ENCODE peak calls at places on chromosomes 4 and X, in ten cellular contexts. J is CD4-positive, alpha-beta T cell; Y is fibroblast of pulmonary artery; O is AG04450; S is cardiac fibroblast; Z is body of pancreas; D is CD8-positive, alpha-beta T cell; I is tibial artery; H is BJ; G is cardiac muscle cell. W is an unnamed sample.

GRCh38 chr4:77433102-77433733 is 172.4 kb upstream of the CXCL13 start:
- DNase-seq in J (no peak), Y (peak), O (no peak), S (peak), Z (no peak), D (no peak), I (no peak), H (no peak), G (peak), W (no peak)

GRCh38 chr4:78923459-78924312 is 15.6 kb downstream of the PAQR3 start:
- DNase-seq in J (no peak), Y (peak), O (no peak), S (no peak), Z (no peak), D (no peak), I (no peak), H (no peak), G (no peak), W (no peak)

GRCh38 chr4:26140150-26140898 is 180.5 kb upstream of the RBPJ start:
- DNase-seq in J (no peak), Y (peak), O (no peak), S (no peak), Z (no peak), D (no peak), I (no peak), H (peak), G (no peak), W (no peak)

GRCh38 chr4:55249476-55249875 is 96.6 kb upstream of the SRD5A3 start:
- DNase-seq in J (no peak), Y (no peak), O (no peak), S (no peak), Z (no peak), D (no peak), I (no peak), H (no peak), G (no peak), W (no peak)

GRCh38 chrX:149939271-149940014 is 1.2 kb upstream of the EOLA2 start:
- DNase-seq in J (peak), Y (peak), O (peak), S (peak), Z (peak), D (peak), I (peak), H (peak), G (peak), W (peak)

GRCh38 chrX:41350976-41351569 is 17.1 kb downstream of the DDX3X start:
- DNase-seq in J (no peak), Y (peak), O (no peak), S (no peak), Z (no peak), D (no peak), I (no peak), H (no peak), G (peak), W (no peak)

GRCh38 chr4:158051401-158052235 is 121.2 kb downstream of the GASK1B start:
- DNase-seq in J (no peak), Y (peak), O (peak), S (peak), Z (no peak), D (no peak), I (peak), H (peak), G (no peak), W (no peak)

GRCh38 chr4:36128689-36129088 is 115.6 kb downstream of the ARAP2 start:
- DNase-seq in J (no peak), Y (peak), O (no peak), S (peak), Z (no peak), D (no peak), I (no peak), H (no peak), G (no peak), W (no peak)

GRCh38 chrX:134868766-134869495 is 121.9 kb upstream of the SMIM10 start:
- DNase-seq in J (no peak), Y (peak), O (peak), S (peak), Z (no peak), D (no peak), I (no peak), H (peak), G (no peak), W (no peak)

GRCh38 chrX:77446029-77446585 is 1.1 kb upstream of the FGF16 start:
- DNase-seq in J (no peak), Y (no peak), O (no peak), S (no peak), Z (peak), D (no peak), I (no peak), H (no peak), G (no peak), W (no peak)

GRCh38 chrX:45731448-45731847 is 530.8 kb upstream of the DIPK2B start:
- DNase-seq in J (no peak), Y (no peak), O (no peak), S (no peak), Z (no peak), D (no peak), I (no peak), H (no peak), G (no peak), W (no peak)

GRCh38 chr4:876780-877179 is 50.9 kb upstream of the CPLX1 start:
- DNase-seq in J (no peak), Y (no peak), O (no peak), S (no peak), Z (no peak), D (no peak), I (no peak), H (no peak), G (no peak), W (no peak)

GRCh38 chr4:139841464-139842195 is 176.0 kb downstream of the MGST2 start:
- DNase-seq in J (no peak), Y (no peak), O (no peak), S (no peak), Z (peak), D (no peak), I (no peak), H (no peak), G (peak), W (no peak)

GRCh38 chr4:145805490-145805889 is 125.5 kb downstream of the C4orf51 start:
- DNase-seq in J (no peak), Y (peak), O (no peak), S (peak), Z (no peak), D (no peak), I (no peak), H (no peak), G (peak), W (no peak)

GRCh38 chr4:23368081-23368697 is 521.7 kb downstream of the PPARGC1A start:
- DNase-seq in J (no peak), Y (no peak), O (no peak), S (peak), Z (no peak), D (no peak), I (no peak), H (no peak), G (peak), W (peak)

GRCh38 chr4:37793562-37793961 is 32.9 kb upstream of the PGM2 start:
- DNase-seq in J (peak), Y (peak), O (no peak), S (peak), Z (no peak), D (no peak), I (no peak), H (no peak), G (peak), W (peak)

GRCh38 chr4:20394471-20394870 is 142.8 kb downstream of the SLIT2 start:
- DNase-seq in J (no peak), Y (no peak), O (no peak), S (no peak), Z (no peak), D (no peak), I (no peak), H (no peak), G (no peak), W (no peak)

GRCh38 chrX:135425026-135425425 is 3.3 kb downstream of the SMIM10L2A start:
- DNase-seq in J (no peak), Y (no peak), O (no peak), S (no peak), Z (no peak), D (no peak), I (no peak), H (no peak), G (no peak), W (no peak)

DNA sequence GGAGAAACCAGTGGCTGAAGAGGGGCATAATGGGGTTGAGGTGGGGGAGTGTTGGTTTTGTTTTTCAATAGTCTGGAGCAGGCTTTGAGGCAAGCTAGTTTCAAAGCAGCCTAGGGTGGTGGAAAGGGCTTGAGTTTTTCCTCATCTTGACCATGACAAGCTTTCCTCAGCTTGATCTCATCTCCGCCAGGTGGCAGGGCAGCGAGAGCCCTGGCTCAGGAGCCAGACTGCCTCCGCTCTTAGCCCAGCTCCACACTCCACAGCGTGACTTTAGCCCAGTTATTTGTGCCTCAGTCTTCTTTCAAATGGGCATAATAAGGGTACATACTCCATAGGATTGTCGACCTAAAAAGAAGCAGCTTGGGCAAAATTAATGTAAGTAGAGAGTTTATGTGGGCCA is 29.9 kb upstream of the SOWAHD start:
- DNase-seq in J (no peak), Y (no peak), O (no peak), S (no peak), Z (no peak), D (no peak), I (no peak), H (no peak), G (no peak), W (no peak)
- TF ChIP-seq CTCF in J (no peak), Y (no peak), O (peak), S (no peak), Z (no peak), D (no peak), I (no peak), H (peak), G (no peak), W (no peak)

DNA sequence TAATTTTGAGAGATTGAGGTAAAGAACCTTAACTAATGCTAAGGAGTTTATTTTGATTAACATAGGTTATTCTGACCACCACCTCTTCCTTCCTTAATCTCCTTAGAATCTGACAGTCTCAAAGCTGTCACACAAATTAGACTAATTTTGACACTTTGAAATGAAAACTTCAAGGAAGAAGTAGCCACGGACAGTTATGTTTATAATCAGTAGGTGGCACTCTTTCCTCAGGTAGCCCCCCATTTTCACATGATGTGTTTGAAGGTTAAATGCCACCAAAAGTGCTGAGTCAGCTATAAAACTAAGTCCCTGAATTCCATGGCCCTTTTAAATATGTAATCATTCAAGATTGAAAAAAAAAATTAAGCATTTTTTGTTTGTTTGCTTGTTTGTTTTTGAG is 22.4 kb downstream of the TMEM33 start:
- DNase-seq in J (no peak), Y (peak), O (no peak), S (peak), Z (no peak), D (no peak), I (no peak), H (no peak), G (peak), W (no peak)
- TF ChIP-seq CTCF in J (peak), Y (peak), O (peak), S (peak), Z (no peak), D (peak), I (no peak), H (peak), G (peak), W (no peak)

DNA sequence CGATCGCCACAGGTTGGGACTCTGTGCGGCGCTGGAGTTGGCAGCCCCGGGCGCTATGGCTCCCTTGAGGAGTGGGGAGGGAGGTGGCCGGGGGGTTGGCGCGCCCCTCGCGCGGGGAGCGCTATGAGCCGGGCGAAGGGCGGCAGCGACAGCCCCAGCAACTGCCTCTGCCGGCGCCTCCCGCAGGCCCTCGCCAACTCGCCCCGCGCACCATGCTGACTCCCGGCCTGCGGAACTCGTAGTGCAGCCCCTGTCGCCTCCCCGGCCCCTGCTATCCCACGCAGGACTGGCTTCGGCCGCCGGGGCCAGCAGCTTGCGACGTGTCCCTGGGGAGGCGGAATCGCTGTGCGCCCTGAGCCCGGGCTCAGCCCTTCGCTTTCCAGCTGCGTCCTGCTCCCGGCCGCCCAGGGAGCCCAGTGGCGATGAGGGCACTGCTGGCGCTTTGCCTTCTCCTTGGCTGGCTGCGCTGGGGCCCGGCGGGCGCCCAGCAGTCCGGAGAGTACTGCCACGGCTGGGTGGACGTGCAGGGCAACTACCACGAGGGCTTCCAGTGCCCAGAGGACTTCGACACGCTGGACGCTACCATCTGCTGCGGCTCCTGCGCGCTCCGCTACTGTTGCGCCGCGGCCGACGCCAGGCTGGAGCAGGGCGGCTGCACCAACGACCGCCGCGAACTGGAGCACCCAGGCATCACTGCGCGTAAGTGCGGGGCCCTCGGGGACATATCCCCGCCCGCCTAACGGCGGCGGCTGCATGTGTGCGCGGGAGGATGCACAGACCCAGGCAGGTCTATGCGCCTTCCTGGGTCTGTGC is 553 bp downstream of the SHISA3 start:
- DNase-seq in J (no peak), Y (peak), O (no peak), S (peak), Z (peak), D (no peak), I (no peak), H (no peak), G (peak), W (no peak)
- TF ChIP-seq CTCF in J (no peak), Y (no peak), O (no peak), S (no peak), Z (no peak), D (no peak), I (no peak), H (no peak), G (no peak), W (no peak)

DNA sequence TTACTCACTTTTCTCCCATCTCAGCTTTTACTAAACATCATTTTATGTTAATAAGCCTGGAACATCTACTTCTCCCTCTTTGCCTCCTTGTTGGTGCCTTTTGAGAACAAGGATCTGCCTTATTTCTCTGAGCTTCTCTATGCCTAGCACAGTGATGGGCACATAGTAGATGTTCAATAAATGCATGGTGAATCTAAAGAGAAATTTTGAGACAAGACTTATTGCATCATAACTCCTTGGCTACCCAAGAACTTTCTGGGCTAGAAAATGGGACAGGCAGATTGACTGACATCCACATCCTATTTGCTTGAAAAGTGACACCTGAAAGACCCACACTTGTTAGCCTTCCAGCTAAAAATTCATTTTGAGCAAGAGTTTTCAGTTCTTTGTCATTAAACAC is 87.2 kb upstream of the TFDP3 start:
- DNase-seq in J (no peak), Y (no peak), O (no peak), S (no peak), Z (no peak), D (no peak), I (no peak), H (no peak), G (no peak), W (no peak)
- TF ChIP-seq CTCF in J (no peak), Y (no peak), O (no peak), S (no peak), Z (no peak), D (no peak), I (no peak), H (no peak), G (no peak), W (no peak)

DNA sequence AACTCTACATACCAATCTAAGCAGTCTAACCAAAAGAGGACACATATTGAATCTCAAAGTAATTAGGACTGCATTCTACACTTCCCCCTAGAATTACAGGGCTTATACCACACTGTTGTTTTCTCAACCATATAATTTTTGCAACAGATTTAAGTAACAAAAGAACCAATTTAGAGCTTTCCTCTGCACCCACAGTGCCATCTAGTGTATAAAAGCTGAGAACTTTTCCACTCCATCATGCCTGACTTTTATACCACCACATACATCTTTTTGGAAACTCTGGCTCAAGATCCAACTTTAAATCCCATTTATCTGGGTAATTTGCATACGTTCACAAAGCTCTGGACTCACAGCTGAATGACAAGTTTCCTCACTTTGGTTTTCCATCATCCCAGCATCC is 99.5 kb downstream of the EFHC2 start:
- DNase-seq in J (no peak), Y (peak), O (no peak), S (peak), Z (no peak), D (no peak), I (no peak), H (no peak), G (peak), W (no peak)
- TF ChIP-seq CTCF in J (peak), Y (peak), O (peak), S (peak), Z (peak), D (peak), I (peak), H (peak), G (peak), W (no peak)

GRCh38 chr4:24736066-24736465 is 59.3 kb upstream of the SOD3 start:
- DNase-seq in J (no peak), Y (peak), O (no peak), S (peak), Z (no peak), D (no peak), I (no peak), H (no peak), G (no peak), W (no peak)
- TF ChIP-seq CTCF in J (no peak), Y (peak), O (peak), S (peak), Z (peak), D (no peak), I (no peak), H (peak), G (peak), W (no peak)

GRCh38 chrX:100449696-100450606 is 39.9 kb upstream of the PCDH19 start:
- DNase-seq in J (no peak), Y (peak), O (no peak), S (peak), Z (peak), D (no peak), I (no peak), H (no peak), G (no peak), W (no peak)
- TF ChIP-seq CTCF in J (no peak), Y (no peak), O (no peak), S (no peak), Z (no peak), D (no peak), I (no peak), H (no peak), G (no peak), W (no peak)

GRCh38 chr4:24470681-24471622 is 113.4 kb downstream of the DHX15 start:
- DNase-seq in J (no peak), Y (peak), O (no peak), S (peak), Z (no peak), D (no peak), I (no peak), H (no peak), G (peak), W (no peak)
- TF ChIP-seq CTCF in J (no peak), Y (peak), O (peak), S (no peak), Z (no peak), D (no peak), I (no peak), H (no peak), G (peak), W (no peak)

W was measured in lung.